ENCODE peak calls at places on chromosomes 11 and 22, in eight cellular contexts. M is HT1080, L is islet precursor cell, W is fibroblast of villous mesenchyme, C is dermis blood vessel endothelial cell, E is HTR-8/SVneo, H is lower leg skin, U is DMS153. X is an unnamed sample.

GRCh38 chr11:13928566-13929251 is 33.8 kb upstream of the SPON1 start:
- DNase-seq in H (no peak), U (peak; percentile 28), L (no peak), W (peak; percentile 91), E (peak; percentile 32), C (peak; percentile 71), M (peak; percentile 81), X (peak; percentile 2)

GRCh38 chr11:128686045-128686741 is 7.7 kb upstream of the FLI1 start:
- DNase-seq in H (no peak), C (no peak), M (no peak), W (no peak), L (no peak), U (no peak), E (no peak), X (no peak)

GRCh38 chr11:89067264-89067663 is 1.5 kb upstream of the GRM5 start:
- DNase-seq in L (no peak), W (no peak), M (no peak), H (no peak), C (no peak), U (no peak), E (no peak), X (no peak)

GRCh38 chr11:55457641-55458040 is 89.9 kb downstream of the OR4A15 start:
- DNase-seq in M (peak; percentile 33), H (no peak), E (no peak), W (no peak), L (no peak), C (no peak), U (no peak), X (no peak)

GRCh38 chr22:49289822-49290221 is 537.9 kb downstream of the BRD1 start:
- DNase-seq in W (no peak), C (no peak), L (peak; percentile 30), M (no peak), H (peak; percentile 62), U (no peak), E (no peak), X (no peak)

GRCh38 chr22:49664371-49664881 is 163.2 kb downstream of the BRD1 start:
- DNase-seq in U (no peak), M (no peak), E (no peak), H (peak; percentile 80), L (peak; percentile 47), C (no peak), W (no peak), X (no peak)

GRCh38 chr22:29270475-29271271 is 2.6 kb downstream of the EWSR1 start:
- DNase-seq in L (no peak), E (no peak), U (no peak), H (no peak), M (no peak), W (peak; percentile 72), C (peak; percentile 33), X (no peak)

GRCh38 chr11:67404515-67405195 is 772 bp downstream of the TBC1D10C start:
- DNase-seq in E (no peak), C (no peak), W (no peak), L (no peak), M (no peak), U (no peak), H (no peak), X (no peak)

GRCh38 chr11:130166457-130166784 is 6.8 kb downstream of the ST14 start:
- DNase-seq in U (no peak), W (peak; percentile 91), H (no peak), L (peak; percentile 82), M (peak; percentile 96), E (peak; percentile 82), C (peak; percentile 75), X (no peak)

GRCh38 chr11:79404325-79404724 is 36.5 kb downstream of the TENM4 start:
- DNase-seq in C (no peak), H (no peak), L (no peak), U (no peak), E (no peak), M (no peak), W (peak; percentile 35), X (no peak)

GRCh38 chr11:15864021-15864805 is 492.1 kb downstream of the SOX6 start:
- DNase-seq in U (no peak), L (no peak), C (no peak), E (no peak), M (no peak), W (peak; percentile 80), H (no peak), X (no peak)

GRCh38 chr11:79371724-79372123 is 69.1 kb downstream of the TENM4 start:
- DNase-seq in U (no peak), H (no peak), W (no peak), E (no peak), C (no peak), L (no peak), M (no peak), X (no peak)

GRCh38 chr11:130891326-130891725 is 25.0 kb downstream of the SNX19 start:
- DNase-seq in W (peak; percentile 16), H (no peak), E (no peak), L (no peak), M (no peak), C (peak; percentile 43), U (no peak), X (no peak)

GRCh38 chr22:32801436-32802290 is at the start of gene TIMP3:
- DNase-seq in W (peak; percentile 92), H (peak; percentile 97), C (peak; percentile 20), E (peak; percentile 48), M (peak; percentile 64), L (peak; percentile 93), U (peak; percentile 31), X (peak; percentile 60)

GRCh38 chr22:29581799-29582198 is 886 bp upstream of the NIPSNAP1 start:
- DNase-seq in U (peak; percentile 78), C (no peak), H (no peak), W (no peak), L (no peak), M (no peak), E (no peak), X (no peak)

GRCh38 chr22:43743131-43743530 is 69.0 kb downstream of the EFCAB6 start:
- DNase-seq in E (no peak), L (no peak), H (no peak), W (no peak), U (no peak), C (peak; percentile 14), M (no peak), X (peak; percentile 19)

GRCh38 chr22:46079861-46080821 is 70.2 kb upstream of the PPARA start:
- DNase-seq in M (peak; percentile 97), U (peak; percentile 30), H (peak; percentile 96), W (peak; percentile 80), E (no peak), L (no peak), C (peak; percentile 83), X (peak; percentile 94)

GRCh38 chr11:123100378-123101085 is 38.6 kb upstream of the HSPA8 start:
- DNase-seq in M (no peak), U (peak; percentile 1), E (no peak), C (no peak), L (no peak), W (no peak), H (no peak), X (no peak)

GRCh38 chr11:6544921-6545850 is 48.1 kb downstream of the DNHD1 start:
- DNase-seq in H (no peak), E (no peak), M (peak; percentile 37), L (no peak), W (no peak), U (no peak), C (no peak), X (no peak)

GRCh38 chr11:128667873-128668272 is 26.0 kb upstream of the FLI1 start:
- DNase-seq in H (no peak), C (no peak), E (no peak), W (no peak), M (peak; percentile 52), U (no peak), L (no peak), X (no peak)

GRCh38 chr11:68780829-68781228 is 29.5 kb upstream of the TESMIN start:
- DNase-seq in H (no peak), U (no peak), C (peak; percentile 50), W (peak; percentile 12), E (no peak), M (no peak), L (peak; percentile 76), X (peak; percentile 53)

GRCh38 chr11:134040386-134041297 is 28.2 kb upstream of the JAM3 start:
- DNase-seq in H (no peak), W (peak; percentile 92), C (no peak), L (peak; percentile 79), U (no peak), M (peak; percentile 43), E (no peak), X (no peak)

GRCh38 chr22:44090571-44090905 is 66.4 kb downstream of the PARVB start:
- DNase-seq in H (no peak), W (no peak), E (no peak), U (no peak), M (no peak), C (no peak), L (no peak), X (no peak)

GRCh38 chr22:37231406-37232139 is 12.5 kb downstream of the RAC2 start:
- DNase-seq in U (no peak), L (no peak), C (no peak), H (no peak), W (no peak), E (no peak), M (no peak), X (no peak)

GRCh38 chr11:76445122-76446084 is 585 bp downstream of the EMSY start:
- DNase-seq in M (peak; percentile 97), H (peak; percentile 94), U (peak; percentile 21), L (peak; percentile 99), W (peak; percentile 87), C (peak; percentile 95), E (peak; percentile 81), X (peak; percentile 97)

GRCh38 chr22:35629406-35630234 is 12.5 kb upstream of the MB start:
- DNase-seq in U (no peak), C (peak; percentile 74), E (peak; percentile 86), W (peak; percentile 97), H (peak; percentile 93), L (peak; percentile 98), M (peak; percentile 99), X (peak; percentile 70)

X was measured in A673.